ENCODE peak calls at places on chromosomes 7 and 10, in seven cellular contexts. N is naive thymus-derived CD8-positive, alpha-beta T cell; Q is iPS-NIHi11; C is NCI-H187 treated with DMSO at 0.1 percent for 48 hours; J is skeletal muscle cell; R is anterior cingulate cortex; G is AG04450. H is an unnamed sample.

GRCh38 chr7:132462478-132462877 is 113.8 kb downstream of the PLXNA4 start:
- DNase-seq in N (no peak), Q (no peak), C (no peak), J (no peak), R (no peak), G (no peak), H (no peak)

GRCh38 chr7:100693312-100694195 is 496 bp downstream of the GIGYF1 start:
- DNase-seq in N (no peak), Q (peak), C (no peak), J (no peak), R (no peak), G (no peak), H (no peak)

GRCh38 chr7:123208793-123209192 is 9.0 kb upstream of the SLC13A1 start:
- DNase-seq in N (no peak), Q (peak), C (no peak), J (no peak), R (no peak), G (no peak), H (no peak)

GRCh38 chr10:89295597-89295996 is 6.2 kb upstream of the IFIT2 start:
- DNase-seq in N (no peak), Q (no peak), C (no peak), J (peak), R (no peak), G (peak), H (no peak)

GRCh38 chr10:48598243-48598935 is 6.5 kb downstream of the ARHGAP22 start:
- DNase-seq in N (no peak), Q (no peak), C (peak), J (no peak), R (peak), G (no peak), H (no peak)

GRCh38 chr7:83394776-83395175 is 232.1 kb upstream of the PCLO start:
- DNase-seq in N (no peak), Q (no peak), C (peak), J (no peak), R (no peak), G (no peak), H (no peak)

GRCh38 chr7:33596694-33597093 is 308.6 kb upstream of the BMPER start:
- DNase-seq in N (no peak), Q (no peak), C (no peak), J (no peak), R (no peak), G (no peak), H (no peak)

GRCh38 chr7:24828871-24829661 is 71.8 kb upstream of the GSDME start:
- DNase-seq in N (no peak), Q (no peak), C (no peak), J (no peak), R (no peak), G (no peak), H (no peak)

GRCh38 chr7:45224832-45225231 is 67.2 kb downstream of the RAMP3 start:
- DNase-seq in N (no peak), Q (peak), C (no peak), J (no peak), R (no peak), G (no peak), H (no peak)

GRCh38 chr7:28754027-28754426 is 204.1 kb downstream of the TRIL start:
- DNase-seq in N (no peak), Q (peak), C (no peak), J (no peak), R (peak), G (no peak), H (no peak)

GRCh38 chr7:99693427-99694200 is 13.8 kb upstream of the CYP3A5 start:
- DNase-seq in N (peak), Q (peak), C (peak), J (no peak), R (no peak), G (no peak), H (peak)

GRCh38 chr7:84136336-84136735 is 58.3 kb downstream of the SEMA3A start:
- DNase-seq in N (no peak), Q (peak), C (no peak), J (no peak), R (no peak), G (no peak), H (no peak)

GRCh38 chr10:86400705-86401587 is 34.4 kb upstream of the GRID1 start:
- DNase-seq in N (peak), Q (peak), C (no peak), J (no peak), R (no peak), G (no peak), H (no peak)

GRCh38 chr7:17934094-17934493 is 6.2 kb downstream of the SNX13 start:
- DNase-seq in N (no peak), Q (no peak), C (no peak), J (no peak), R (no peak), G (no peak), H (no peak)

GRCh38 chr7:3995187-3995586 is 686.9 kb upstream of the FOXK1 start:
- DNase-seq in N (no peak), Q (peak), C (no peak), J (no peak), R (no peak), G (no peak), H (no peak)

GRCh38 chr10:614772-615582 is 74.5 kb downstream of the DIP2C start:
- DNase-seq in N (no peak), Q (no peak), C (no peak), J (no peak), R (peak), G (no peak), H (no peak)

GRCh38 chr10:43644252-43644651 is 4.4 kb downstream of the ZNF32 start:
- DNase-seq in N (no peak), Q (no peak), C (no peak), J (no peak), R (no peak), G (no peak), H (no peak)

GRCh38 chr10:70162892-70163201 is 7.5 kb downstream of the SAR1A start:
- DNase-seq in N (no peak), Q (no peak), C (no peak), J (no peak), R (no peak), G (no peak), H (no peak)

GRCh38 chr7:45872116-45873034 is 507 bp downstream of the CCDC201 start:
- DNase-seq in N (no peak), Q (peak), C (no peak), J (no peak), R (no peak), G (no peak), H (no peak)